ENCODE peak calls at places on chromosome 22, in five cellular contexts. J is K562, O is GM23338, T is HepG2, K is GM12878. B is an unnamed sample.

GRCh38 chr22:49633010-49633324 is 194.7 kb downstream of the BRD1 start:
- DNase-seq in J (no peak), O (no peak), T (no peak), K (no peak), B (no peak)

GRCh38 chr22:29704528-29705285 is 15.1 kb upstream of the CABP7 start:
- DNase-seq in J (no peak), O (no peak), T (peak), K (no peak), B (no peak)

GRCh38 chr22:41043727-41044126 is 48.7 kb upstream of the EP300 start:
- DNase-seq in J (no peak), O (no peak), T (no peak), K (no peak), B (no peak)

GRCh38 chr22:29267858-29268510 is at the start of the genes EWSR1 and RHBDD3:
- DNase-seq in J (peak), O (peak), T (peak), K (peak), B (peak)

GRCh38 chr22:20965104-20965887 is 1.8 kb upstream of the AIFM3 start:
- DNase-seq in J (peak), O (no peak), T (no peak), K (no peak), B (no peak)

GRCh38 chr22:41001722-41002122 is 50.5 kb downstream of the RBX1 start:
- DNase-seq in J (peak), O (no peak), T (peak), K (no peak), B (no peak)

GRCh38 chr22:49363526-49364230 is 464.0 kb downstream of the BRD1 start:
- DNase-seq in J (no peak), O (no peak), T (no peak), K (no peak), B (no peak)

GRCh38 chr22:33666249-33666648 is 254.0 kb downstream of the LARGE1 start:
- DNase-seq in J (no peak), O (no peak), T (no peak), K (no peak), B (no peak)

GRCh38 chr22:38081941-38082828 is 1.8 kb downstream of the SLC16A8 start:
- DNase-seq in J (no peak), O (peak), T (no peak), K (no peak), B (no peak)

GRCh38 chr22:26199665-26200064 is 30.4 kb downstream of the SEZ6L start:
- DNase-seq in J (no peak), O (peak), T (no peak), K (no peak), B (no peak)

GRCh38 chr22:43819691-43820670 is 7.9 kb upstream of the EFCAB6 start:
- DNase-seq in J (no peak), O (no peak), T (no peak), K (no peak), B (no peak)

GRCh38 chr22:27420186-27420816 is 381.3 kb downstream of the MN1 start:
- DNase-seq in J (no peak), O (no peak), T (no peak), K (no peak), B (no peak)

GRCh38 chr22:46085831-46086576 is 64.3 kb upstream of the PPARA start:
- DNase-seq in J (peak), O (no peak), T (no peak), K (no peak), B (peak)
- TF ChIP-seq REST in J (no peak), O (no peak), T (no peak), K (no peak), B (no peak)

DNA sequence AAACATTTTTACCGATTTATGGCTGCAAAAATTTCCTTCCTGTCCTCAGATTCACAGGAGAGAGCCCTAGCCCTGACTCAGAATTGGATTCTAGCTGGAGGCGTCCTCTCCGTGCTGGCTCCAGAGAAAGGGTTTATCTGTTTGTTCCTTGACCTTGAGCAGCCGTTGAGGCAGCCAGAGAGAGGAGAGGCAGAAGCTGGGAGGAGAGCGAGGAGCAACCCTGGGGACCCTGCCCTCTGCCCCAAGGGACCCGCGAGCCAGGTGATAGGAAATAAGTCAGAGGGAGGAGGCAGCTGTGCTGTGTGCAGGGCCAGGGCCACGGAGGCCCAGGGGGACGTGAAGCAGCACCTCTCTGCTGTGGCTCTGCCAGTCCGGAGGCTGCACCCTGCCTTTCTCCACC is 75.6 kb downstream of the IGLL1 start:
- DNase-seq in J (no peak), O (no peak), T (no peak), K (no peak), B (no peak)
- TF ChIP-seq EZH2 in J (no peak), O (no peak), T (no peak), K (no peak), B (no peak)

GRCh38 chr22:24090581-24090980 is 79.5 kb downstream of the CABIN1 start:
- DNase-seq in J (no peak), O (no peak), T (no peak), K (no peak), B (no peak)

GRCh38 chr22:24088796-24089195 is 77.7 kb downstream of the CABIN1 start:
- DNase-seq in J (no peak), O (peak), T (no peak), K (no peak), B (no peak)

GRCh38 chr22:24089951-24090350 is 78.8 kb downstream of the CABIN1 start:
- DNase-seq in J (no peak), O (no peak), T (no peak), K (no peak), B (no peak)

GRCh38 chr22:24093855-24094254 is 82.8 kb downstream of the CABIN1 start:
- DNase-seq in J (peak), O (peak), T (no peak), K (no peak), B (no peak)

DNA sequence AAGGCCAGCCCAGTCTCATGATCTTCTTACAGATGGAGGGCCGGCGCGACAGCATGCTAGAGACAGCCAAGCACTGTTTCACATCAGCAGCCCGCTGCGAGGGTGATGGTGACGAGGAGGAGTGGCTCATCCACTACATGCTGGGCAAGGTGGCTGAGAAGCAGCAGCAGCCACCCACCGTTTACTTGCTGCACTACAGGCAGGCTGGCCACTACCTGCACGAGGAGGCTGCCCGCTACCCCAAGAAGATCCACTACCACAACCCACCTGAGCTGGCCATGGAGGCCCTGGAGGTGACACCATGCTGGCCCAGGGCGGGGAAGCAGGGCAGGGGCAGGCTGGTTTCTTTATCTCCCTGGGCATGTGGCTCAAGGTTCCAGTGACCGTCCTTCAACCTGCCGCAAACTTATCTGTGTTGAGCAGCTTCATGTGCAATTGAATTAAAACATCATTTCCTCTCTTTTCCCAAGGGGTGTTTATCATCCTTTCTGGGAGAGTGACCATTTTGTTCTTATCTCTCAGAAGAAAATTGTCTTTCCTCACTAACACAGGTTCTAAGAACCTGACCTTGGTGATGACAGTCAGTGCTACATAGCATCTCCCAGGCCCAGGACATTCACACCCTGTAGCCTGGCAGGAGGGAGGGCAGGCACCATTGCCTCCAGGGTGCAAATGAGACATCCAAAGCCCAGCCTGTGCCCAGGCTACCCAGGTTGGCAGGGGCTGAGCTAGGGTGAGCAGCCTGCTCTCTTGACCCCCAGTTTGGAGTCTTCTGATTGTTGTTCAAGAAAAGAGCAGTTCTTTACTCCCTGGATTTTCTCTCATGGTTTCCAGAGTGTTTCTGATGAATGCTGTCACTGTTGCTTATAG is 80.7 kb downstream of the CABIN1 start:
- DNase-seq in J (peak), O (no peak), T (no peak), K (no peak), B (no peak)
- TF ChIP-seq REST in J (no peak), O (no peak), T (no peak), K (no peak), B (no peak)

GRCh38 chr22:19290400-19291217 is 910 bp downstream of the CLTCL1 start:
- DNase-seq in J (peak), O (peak), T (peak), K (no peak), B (no peak)

GRCh38 chr22:19291580-19292261 is at the start of gene CLTCL1:
- DNase-seq in J (peak), O (peak), T (peak), K (peak), B (peak)

GRCh38 chr22:19289475-19290161 is 1.9 kb downstream of the CLTCL1 start:
- DNase-seq in J (peak), O (no peak), T (no peak), K (no peak), B (no peak)

GRCh38 chr22:19292262-19293230 is 1.0 kb upstream of the CLTCL1 start:
- DNase-seq in J (peak), O (no peak), T (no peak), K (no peak), B (no peak)

DNA sequence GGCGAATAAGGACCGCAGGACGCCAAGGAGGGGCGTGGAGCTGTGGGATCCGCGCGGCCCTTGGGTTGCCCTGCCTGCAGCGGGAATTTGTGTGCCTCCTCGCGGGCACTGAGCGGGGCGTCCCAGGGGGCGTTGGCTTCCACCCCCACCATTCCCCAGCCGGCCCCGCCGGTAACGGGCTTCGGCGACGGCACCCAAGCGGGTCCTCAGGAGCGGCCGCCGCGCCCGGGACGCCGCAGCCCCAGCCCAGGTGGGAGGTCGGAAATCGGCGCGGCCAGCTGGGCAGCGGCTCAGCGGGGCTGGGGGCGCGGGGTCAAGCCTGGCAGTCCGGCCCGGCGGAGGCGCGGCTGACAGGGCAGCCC is 320 bp downstream of the CLTCL1 start:
- DNase-seq in J (peak), O (peak), T (no peak), K (no peak), B (no peak)
- TF ChIP-seq EZH2 in J (no peak), O (no peak), T (no peak), K (no peak), B (no peak)

GRCh38 chr22:39685336-39686177 is 115.0 kb downstream of the CACNA1I start:
- DNase-seq in J (no peak), O (peak), T (no peak), K (no peak), B (no peak)
- TF ChIP-seq REST in J (no peak), O (no peak), T (no peak), K (no peak), B (no peak)

DNA sequence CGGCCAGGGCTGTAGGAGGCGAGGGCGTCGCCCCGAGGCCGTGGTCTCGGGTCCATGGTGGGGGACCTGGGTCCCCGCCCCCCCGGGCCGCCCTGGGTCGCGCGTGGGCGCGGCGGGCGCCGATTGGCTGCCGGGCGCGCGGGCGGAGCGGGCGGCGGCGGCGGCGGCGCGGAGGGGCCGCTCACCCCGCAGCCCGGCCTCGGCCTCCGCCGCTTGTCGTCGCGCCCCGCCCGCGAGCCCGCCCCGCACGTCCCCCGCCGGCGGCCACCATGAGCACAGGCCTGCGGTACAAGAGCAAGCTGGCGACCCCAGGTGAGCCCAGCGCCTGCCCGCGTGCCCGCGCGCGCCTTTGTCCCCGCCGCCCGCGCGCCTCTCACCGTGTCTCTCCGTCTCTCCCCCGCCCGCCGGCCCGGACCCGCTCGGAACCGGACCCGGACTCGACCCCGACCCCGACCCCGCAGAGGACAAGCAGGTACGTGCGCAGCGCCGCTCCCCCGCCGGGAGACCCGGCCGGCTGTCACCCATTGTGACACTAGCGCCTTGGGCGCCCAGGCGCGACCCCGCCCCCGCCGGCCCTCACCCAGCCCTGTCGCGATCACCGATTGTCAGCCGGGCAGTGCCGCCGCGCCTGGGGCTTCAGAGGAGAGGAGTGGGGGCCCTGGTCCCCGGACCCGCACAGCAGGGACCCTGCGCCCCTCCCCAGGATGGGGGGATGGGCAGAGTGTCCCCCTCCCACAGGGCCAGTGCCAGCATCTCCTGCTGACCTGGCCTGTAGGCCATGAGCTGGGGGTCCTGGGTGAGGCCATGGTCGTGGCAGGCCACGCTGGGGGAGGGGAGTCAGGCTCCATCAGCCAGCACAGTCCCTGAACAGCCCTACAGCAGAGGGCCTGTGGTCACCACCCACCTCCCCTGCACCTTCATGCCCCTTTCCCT is at the start of gene SEPTIN5:
- DNase-seq in J (peak), O (no peak), T (no peak), K (no peak), B (no peak)
- TF ChIP-seq EZH2 in J (no peak), O (no peak), T (peak), K (no peak), B (no peak)

B was measured in HCT116.